ENCODE peak calls at places on chromosomes 5 and 9, in eight cellular contexts. T is caudate nucleus, A is brain pericyte, C is amniotic stem cell, X is fibroblast of the conjunctiva, S is ELF-1, Y is astrocyte, B is amygdala. M is an unnamed sample.

GRCh38 chr5:75668988-75669760 is 48.1 kb downstream of the POC5 start:
- DNase-seq in X (no peak), C (no peak), S (peak), Y (peak), A (no peak), B (no peak), T (no peak), M (peak)

GRCh38 chr9:37443566-37443965 is 21.1 kb downstream of the GRHPR start:
- DNase-seq in C (no peak), X (no peak), T (no peak), Y (no peak), B (no peak), S (no peak), A (no peak), M (no peak)

GRCh38 chr5:138752951-138753793 is at the start of gene CTNNA1:
- DNase-seq in S (peak), A (no peak), Y (peak), X (peak), T (peak), B (peak), C (peak), M (peak)

GRCh38 chr9:113913426-113914195 is 37.5 kb downstream of the ZNF618 start:
- DNase-seq in A (no peak), T (no peak), X (peak), Y (no peak), S (no peak), B (no peak), C (no peak), M (no peak)

GRCh38 chr9:133713211-133713959 is 24.8 kb downstream of the SARDH start:
- DNase-seq in T (no peak), B (no peak), C (no peak), Y (no peak), A (no peak), S (no peak), X (no peak), M (no peak)

GRCh38 chr5:60526336-60526875 is 173.6 kb downstream of the DEPDC1B start:
- DNase-seq in Y (no peak), X (no peak), S (no peak), A (no peak), T (no peak), B (no peak), C (no peak), M (no peak)

GRCh38 chr5:181221792-181222629 is 1.1 kb upstream of the TRIM41 start:
- DNase-seq in C (no peak), Y (peak), X (peak), A (peak), S (peak), B (no peak), T (no peak), M (peak)

GRCh38 chr9:89738137-89738932 is 133.5 kb downstream of the GADD45G start:
- DNase-seq in T (no peak), B (no peak), A (no peak), S (peak), X (no peak), Y (no peak), C (no peak), M (no peak)

GRCh38 chr5:9347541-9348295 is 198.2 kb downstream of the SEMA5A start:
- DNase-seq in B (no peak), S (no peak), A (no peak), C (no peak), X (no peak), T (no peak), Y (no peak), M (no peak)

GRCh38 chr9:649128-650074 is 192.1 kb upstream of the DMRT1 start:
- DNase-seq in S (no peak), A (no peak), C (no peak), X (no peak), Y (no peak), T (no peak), B (no peak), M (no peak)

GRCh38 chr5:1728846-1729245 is 70.8 kb downstream of the MRPL36 start:
- DNase-seq in X (no peak), B (no peak), A (no peak), S (no peak), Y (no peak), T (no peak), C (no peak), M (no peak)

GRCh38 chr5:87129051-87129450 is 138.6 kb upstream of the RASA1 start:
- DNase-seq in X (no peak), Y (no peak), B (no peak), S (no peak), T (no peak), A (no peak), C (no peak), M (no peak)

GRCh38 chr9:87387351-87388055 is 110.2 kb upstream of the DAPK1 start:
- DNase-seq in C (no peak), A (no peak), T (no peak), X (no peak), B (no peak), S (no peak), Y (peak), M (no peak)

GRCh38 chr5:176579323-176579722 is 30.2 kb downstream of the CDHR2 start:
- DNase-seq in C (no peak), A (no peak), X (no peak), B (no peak), T (no peak), Y (no peak), S (no peak), M (no peak)

GRCh38 chr5:43042176-43042625 is 2.1 kb upstream of the ANXA2R start:
- DNase-seq in C (no peak), S (peak), A (no peak), Y (peak), X (no peak), B (peak), T (peak), M (peak)

GRCh38 chr5:170333161-170333909 is 35.8 kb upstream of the LCP2 start:
- DNase-seq in T (no peak), S (peak), B (no peak), A (no peak), C (no peak), X (no peak), Y (no peak), M (no peak)

GRCh38 chr9:116342071-116342470 is 188.5 kb downstream of the PAPPA start:
- DNase-seq in B (no peak), T (no peak), C (no peak), Y (no peak), S (no peak), A (no peak), X (no peak), M (no peak)

GRCh38 chr5:43019615-43020293 is 20.4 kb downstream of the ANXA2R start:
- DNase-seq in S (peak), A (peak), X (no peak), B (no peak), Y (peak), T (no peak), C (peak), M (peak)

GRCh38 chr9:136722969-136723356 is 10.6 kb downstream of the DIPK1B start:
- DNase-seq in C (no peak), A (no peak), T (no peak), S (peak), X (no peak), B (no peak), Y (no peak), M (no peak)

GRCh38 chr5:158819840-158820620 is 279.7 kb downstream of the EBF1 start:
- DNase-seq in Y (peak), T (peak), C (peak), A (no peak), S (no peak), B (no peak), X (peak), M (no peak)

GRCh38 chr5:108143581-108143980 is 238.3 kb downstream of the FBXL17 start:
- DNase-seq in Y (peak), X (no peak), A (no peak), S (no peak), B (no peak), T (no peak), C (no peak), M (no peak)

GRCh38 chr9:94757158-94757557 is 30.7 kb downstream of the AOPEP start:
- DNase-seq in Y (peak), S (no peak), B (no peak), C (no peak), X (no peak), T (no peak), A (no peak), M (no peak)

GRCh38 chr5:147483961-147484707 is 25.7 kb downstream of the DPYSL3 start:
- DNase-seq in Y (peak), S (no peak), X (peak), A (no peak), C (peak), B (no peak), T (no peak), M (peak)

GRCh38 chr9:89874351-89875321 is 269.8 kb downstream of the GADD45G start:
- DNase-seq in T (no peak), B (no peak), X (no peak), C (no peak), Y (no peak), A (no peak), S (peak), M (no peak)

GRCh38 chr9:69758981-69759477 is 782 bp downstream of the PTAR1 start:
- DNase-seq in S (no peak), T (no peak), A (no peak), C (no peak), Y (peak), B (no peak), X (no peak), M (no peak)

GRCh38 chr9:92716557-92716956 is 46.6 kb upstream of the IPPK start:
- DNase-seq in C (no peak), A (no peak), S (peak), B (no peak), T (peak), X (no peak), Y (no peak), M (peak)

GRCh38 chr5:107121793-107122519 is 548.8 kb downstream of the EFNA5 start:
- DNase-seq in T (no peak), C (no peak), S (no peak), Y (no peak), X (no peak), B (no peak), A (no peak), M (no peak)

GRCh38 chr5:95956900-95957293 is 4.8 kb downstream of the ELL2 start:
- DNase-seq in B (no peak), S (no peak), C (no peak), Y (no peak), T (no peak), X (no peak), A (no peak), M (no peak)

GRCh38 chr5:120684213-120684612 is 220.1 kb downstream of the PRR16 start:
- DNase-seq in Y (peak), T (no peak), C (no peak), A (no peak), S (no peak), B (no peak), X (peak), M (no peak)